ENCODE peak calls at places on chromosome 22, in five cellular contexts. V is GM10248, Z is body of pancreas, Q is upper lobe of right lung, O is neural crest cell. D is an unnamed sample.

GRCh38 chr22:45009881-45010531 is at the start of gene PHF21B:
- DNase-seq in O (peak; percentile 80), Z (no peak), V (peak; percentile 49), Q (no peak), D (peak; percentile 51)

GRCh38 chr22:47616396-47617020 is 854.1 kb downstream of the TBC1D22A start:
- DNase-seq in Z (no peak), Q (peak; percentile 50), V (no peak), O (no peak), D (no peak)

GRCh38 chr22:44357296-44357961 is 44.7 kb upstream of the SHISAL1 start:
- DNase-seq in O (no peak), Z (no peak), V (no peak), Q (no peak), D (no peak)

GRCh38 chr22:44451016-44451415 is 47.0 kb downstream of the RTL6 start:
- DNase-seq in Z (no peak), O (no peak), Q (peak; percentile 28), V (no peak), D (no peak)

GRCh38 chr22:33326540-33327295 is 268.5 kb upstream of the SYN3 start:
- DNase-seq in V (no peak), Q (no peak), Z (no peak), O (no peak), D (no peak)

GRCh38 chr22:48485144-48486135 is 1342.2 kb downstream of the BRD1 start:
- DNase-seq in V (no peak), Z (no peak), O (no peak), Q (peak; percentile 44), D (no peak)

GRCh38 chr22:35218079-35218478 is 39.2 kb upstream of the HMGXB4 start:
- DNase-seq in V (no peak), O (no peak), Q (no peak), Z (no peak), D (peak; percentile 3)

GRCh38 chr22:27835446-27835845 is 33.9 kb upstream of the MN1 start:
- DNase-seq in O (no peak), Q (no peak), V (no peak), Z (no peak), D (no peak)

GRCh38 chr22:27074016-27074415 is 416.6 kb downstream of the MIAT start:
- DNase-seq in V (no peak), Z (no peak), O (no peak), Q (no peak), D (no peak)

GRCh38 chr22:33561149-33561807 is 359.0 kb downstream of the LARGE1 start:
- DNase-seq in Z (no peak), V (no peak), Q (no peak), O (no peak), D (no peak)

GRCh38 chr22:47817380-47817779 is 1054.9 kb downstream of the TBC1D22A start:
- DNase-seq in O (no peak), Q (no peak), V (no peak), Z (no peak), D (no peak)

GRCh38 chr22:35648066-35649025 is at the start of gene APOL6:
- DNase-seq in V (peak; percentile 59), Z (no peak), O (no peak), Q (no peak), D (peak; percentile 76)

GRCh38 chr22:31575190-31575589 is 78.9 kb downstream of the SFI1 start:
- DNase-seq in Q (no peak), O (no peak), V (no peak), Z (no peak), D (no peak)

GRCh38 chr22:26380072-26380471 is 49.0 kb upstream of the ASPHD2 start:
- DNase-seq in Q (no peak), O (no peak), Z (no peak), V (no peak), D (no peak)

GRCh38 chr22:31637938-31638618 is 23.9 kb downstream of the PISD start:
- DNase-seq in Q (no peak), V (peak; percentile 73), O (no peak), Z (no peak), D (no peak)

GRCh38 chr22:35173655-35174054 is 83.6 kb upstream of the HMGXB4 start:
- DNase-seq in O (no peak), Q (peak; percentile 21), V (no peak), Z (no peak), D (no peak)

GRCh38 chr22:29387921-29388758 is at the start of gene AP1B1:
- DNase-seq in Z (peak; percentile 96), Q (peak; percentile 99), V (peak; percentile 98), O (peak; percentile 91), D (peak; percentile 97)

GRCh38 chr22:26194877-26195276 is 25.6 kb downstream of the SEZ6L start:
- DNase-seq in V (no peak), Z (no peak), Q (no peak), O (no peak), D (no peak)

GRCh38 chr22:48663297-48663696 is 1164.4 kb downstream of the BRD1 start:
- DNase-seq in V (no peak), Q (no peak), O (no peak), Z (no peak), D (peak; percentile 23)

GRCh38 chr22:35310556-35311550 is 11.2 kb downstream of the TOM1 start:
- DNase-seq in V (no peak), O (no peak), Z (peak; percentile 13), Q (peak; percentile 56), D (no peak)

GRCh38 chr22:35894464-35894878 is 134.2 kb downstream of the RBFOX2 start:
- DNase-seq in V (no peak), O (no peak), Q (no peak), Z (no peak), D (no peak)

GRCh38 chr22:44576311-44577260 is 78.6 kb upstream of the RTL6 start:
- DNase-seq in V (no peak), O (no peak), Z (peak; percentile 8), Q (peak; percentile 60), D (no peak)

GRCh38 chr22:44550666-44551491 is 52.8 kb upstream of the RTL6 start:
- DNase-seq in O (no peak), Q (peak; percentile 74), V (peak; percentile 58), Z (no peak), D (peak; percentile 76)

GRCh38 chr22:31742115-31742514 is 7.8 kb downstream of the PRR14L start:
- DNase-seq in Q (no peak), Z (no peak), O (no peak), V (no peak), D (no peak)

GRCh38 chr22:48315415-48316244 is 1512.0 kb downstream of the BRD1 start:
- DNase-seq in O (no peak), V (no peak), Z (no peak), Q (peak; percentile 61), D (no peak)

GRCh38 chr22:28112548-28113043 is 193.5 kb upstream of the PITPNB start:
- DNase-seq in Q (no peak), O (no peak), V (no peak), Z (peak; percentile 38), D (no peak)

GRCh38 chr22:28930357-28931007 is 47.1 kb downstream of the ZNRF3 start:
- DNase-seq in Z (no peak), Q (no peak), O (no peak), V (no peak), D (no peak)

GRCh38 chr22:29914991-29915390 is 32.0 kb downstream of the MTMR3 start:
- DNase-seq in V (no peak), Z (no peak), Q (no peak), O (no peak), D (no peak)

GRCh38 chr22:32745251-32745995 is 56.1 kb upstream of the TIMP3 start:
- DNase-seq in Z (no peak), Q (no peak), O (no peak), V (no peak), D (no peak)

GRCh38 chr22:50698546-50698945 is 25.9 kb downstream of the SHANK3 start:
- DNase-seq in O (no peak), Q (peak; percentile 63), Z (no peak), V (no peak), D (no peak)

GRCh38 chr22:50696251-50696798 is 23.7 kb downstream of the SHANK3 start:
- DNase-seq in V (no peak), O (no peak), Z (no peak), Q (no peak), D (no peak)

GRCh38 chr22:50697667-50698506 is 25.3 kb downstream of the SHANK3 start:
- DNase-seq in Q (peak; percentile 63), Z (no peak), O (no peak), V (no peak), D (no peak)

GRCh38 chr22:50695421-50696250 is 23.0 kb downstream of the SHANK3 start:
- DNase-seq in O (no peak), Z (no peak), Q (peak; percentile 58), V (no peak), D (no peak)

DNA sequence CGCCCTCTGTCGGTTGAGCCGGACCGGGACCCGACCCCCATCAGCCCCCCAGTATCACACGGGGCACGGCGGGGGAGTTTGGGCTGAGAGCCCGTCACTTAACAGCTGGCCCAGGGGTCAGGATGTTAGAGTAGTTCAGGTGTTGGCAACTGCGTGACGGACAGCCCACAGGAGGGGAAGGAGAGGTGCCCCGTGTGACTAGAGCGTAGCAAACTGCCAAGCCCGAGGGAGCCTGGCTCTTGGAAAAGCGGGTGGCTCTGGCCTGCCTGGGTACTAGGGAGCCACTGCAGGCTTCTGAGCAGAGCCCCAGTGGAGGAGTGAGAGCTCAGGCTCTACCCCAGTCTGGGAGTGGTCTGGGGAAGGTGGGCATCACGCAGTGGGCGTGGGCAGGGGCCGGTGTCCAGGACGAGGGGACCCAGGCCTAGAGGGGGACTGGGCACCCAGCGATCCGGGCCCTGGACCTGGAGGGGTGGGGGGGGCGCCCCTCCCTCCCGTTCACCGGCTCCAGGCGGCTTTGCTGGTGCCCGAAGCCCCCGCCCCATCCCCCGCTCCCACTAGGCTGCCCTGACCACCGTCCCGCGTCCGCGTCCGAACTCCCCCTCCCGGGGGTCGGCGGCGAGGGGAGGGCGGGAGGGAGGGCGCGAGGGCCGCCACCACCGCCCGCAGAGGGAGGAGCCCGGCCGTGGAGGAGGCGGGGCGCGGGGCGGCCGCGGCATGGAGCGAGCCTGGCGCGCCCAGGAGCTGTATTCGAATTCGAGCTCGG is 24.4 kb downstream of the SHANK3 start:
- DNase-seq in Q (peak; percentile 65), Z (no peak), O (peak; percentile 44), V (no peak), D (no peak)
- TF ChIP-seq CTCF in Q (peak; percentile 40), Z (peak; percentile 33), O (peak; percentile 64), V (no peak), D (no peak)

GRCh38 chr22:42976534-42976933 is 38.4 kb downstream of the PACSIN2 start:
- DNase-seq in O (no peak), Q (no peak), V (no peak), Z (no peak), D (no peak)
- TF ChIP-seq CTCF in O (no peak), Q (no peak), V (no peak), Z (no peak), D (no peak)

GRCh38 chr22:24106385-24107381 is 74.6 kb upstream of the SUSD2 start:
- DNase-seq in V (peak; percentile 38), Q (no peak), Z (no peak), O (no peak), D (peak; percentile 42)

GRCh38 chr22:24107668-24108067 is 73.6 kb upstream of the SUSD2 start:
- DNase-seq in Q (no peak), Z (peak; percentile 39), V (no peak), O (no peak), D (no peak)

GRCh38 chr22:24105661-24106060 is 75.6 kb upstream of the SUSD2 start:
- DNase-seq in V (no peak), O (no peak), Q (no peak), Z (no peak), D (no peak)

GRCh38 chr22:24109649-24110048 is 71.6 kb upstream of the SUSD2 start:
- DNase-seq in Z (no peak), Q (no peak), V (no peak), O (no peak), D (no peak)

GRCh38 chr22:24108073-24108472 is 73.2 kb upstream of the SUSD2 start:
- DNase-seq in O (no peak), Q (no peak), Z (no peak), V (no peak), D (no peak)
- TF ChIP-seq CTCF in O (no peak), Q (no peak), Z (no peak), V (no peak), D (no peak)

GRCh38 chr22:37696657-37697539 is at the start of gene TRIOBP:
- DNase-seq in Q (peak; percentile 97), Z (peak; percentile 91), V (peak; percentile 86), O (peak; percentile 95), D (peak; percentile 98)
- TF ChIP-seq CTCF in Q (peak; percentile 54), Z (peak; percentile 54), V (peak; percentile 38), O (peak; percentile 63), D (peak; percentile 46)